ENCODE peak calls at places on chromosomes 12 and 14, in seven cellular contexts. F is ovary, K is gastrocnemius medialis, J is A549, Y is lung, X is RWPE1, G is psoas muscle. H is an unnamed sample.

GRCh38 chr12:2783936-2784600 is 10.7 kb upstream of the FKBP4 start:
- DNase-seq in F (peak; percentile 74), K (no peak), J (peak; percentile 68), Y (peak; percentile 79), X (peak; percentile 51), G (peak; percentile 56), H (peak; percentile 12)

GRCh38 chr12:71421007-71421406 is 18.6 kb upstream of the LGR5 start:
- DNase-seq in F (no peak), K (no peak), J (no peak), Y (no peak), X (no peak), G (no peak), H (no peak)

GRCh38 chr14:105529506-105530445 is 3.4 kb downstream of the TMEM121 start:
- DNase-seq in F (no peak), K (no peak), J (no peak), Y (no peak), X (no peak), G (no peak), H (no peak)

GRCh38 chr14:104143521-104144452 is 5.4 kb downstream of the KIF26A start:
- DNase-seq in F (peak; percentile 12), K (no peak), J (no peak), Y (no peak), X (no peak), G (peak; percentile 10), H (no peak)

GRCh38 chr14:104135121-104135903 is 3.1 kb upstream of the KIF26A start:
- DNase-seq in F (no peak), K (no peak), J (peak; percentile 84), Y (no peak), X (peak; percentile 53), G (peak; percentile 13), H (peak; percentile 3)

GRCh38 chr12:91396296-91396695 is 213.7 kb upstream of the DCN start:
- DNase-seq in F (no peak), K (no peak), J (no peak), Y (no peak), X (no peak), G (no peak), H (no peak)

GRCh38 chr14:69693823-69694729 is 72.9 kb upstream of the SRSF5 start:
- DNase-seq in F (peak; percentile 65), K (no peak), J (no peak), Y (no peak), X (no peak), G (no peak), H (no peak)

GRCh38 chr12:57456145-57456700 is 1.1 kb downstream of the INHBE start:
- DNase-seq in F (no peak), K (no peak), J (peak; percentile 53), Y (no peak), X (no peak), G (no peak), H (no peak)

GRCh38 chr12:124761876-124762275 is 101.8 kb downstream of the SCARB1 start:
- DNase-seq in F (peak; percentile 20), K (no peak), J (no peak), Y (no peak), X (no peak), G (no peak), H (no peak)

GRCh38 chr12:131511391-131511802 is 199.5 kb upstream of the SFSWAP start:
- DNase-seq in F (no peak), K (no peak), J (no peak), Y (no peak), X (peak; percentile 79), G (no peak), H (peak; percentile 45)

GRCh38 chr12:89470741-89471504 is 53.7 kb downstream of the GALNT4 start:
- DNase-seq in F (no peak), K (no peak), J (peak; percentile 20), Y (no peak), X (no peak), G (no peak), H (no peak)

GRCh38 chr12:117686911-117687377 is 281.8 kb downstream of the KSR2 start:
- DNase-seq in F (no peak), K (no peak), J (peak; percentile 88), Y (no peak), X (peak; percentile 56), G (peak; percentile 70), H (no peak)

GRCh38 chr14:66045572-66046021 is 440.6 kb upstream of the CCDC196 start:
- DNase-seq in F (no peak), K (no peak), J (no peak), Y (no peak), X (no peak), G (no peak), H (no peak)

GRCh38 chr14:39372656-39373055 is 59.6 kb downstream of the FBXO33 start:
- DNase-seq in F (no peak), K (no peak), J (no peak), Y (no peak), X (no peak), G (no peak), H (no peak)

GRCh38 chr12:93514853-93515252 is 47.5 kb downstream of the MRPL42 start:
- DNase-seq in F (no peak), K (no peak), J (no peak), Y (no peak), X (peak; percentile 59), G (no peak), H (no peak)

GRCh38 chr14:102899516-102899900 is 23.0 kb upstream of the AMN start:
- DNase-seq in F (no peak), K (no peak), J (no peak), Y (no peak), X (no peak), G (no peak), H (no peak)

GRCh38 chr12:117599849-117600248 is 238.4 kb upstream of the NOS1 start:
- DNase-seq in F (no peak), K (no peak), J (no peak), Y (no peak), X (no peak), G (no peak), H (no peak)

GRCh38 chr12:64801381-64801780 is 23.1 kb upstream of the TBC1D30 start:
- DNase-seq in F (no peak), K (no peak), J (peak; percentile 44), Y (no peak), X (peak; percentile 35), G (no peak), H (no peak)

GRCh38 chr14:74963705-74964271 is 8.4 kb upstream of the PGF start:
- DNase-seq in F (no peak), K (peak; percentile 81), J (no peak), Y (no peak), X (no peak), G (no peak), H (no peak)

GRCh38 chr12:32419520-32419960 is 20.2 kb downstream of the FGD4 start:
- DNase-seq in F (no peak), K (no peak), J (no peak), Y (peak; percentile 48), X (no peak), G (no peak), H (no peak)

GRCh38 chr12:69415471-69416275 is 54.5 kb upstream of the FRS2 start:
- DNase-seq in F (peak; percentile 69), K (peak; percentile 12), J (peak; percentile 40), Y (peak; percentile 44), X (peak; percentile 45), G (peak; percentile 34), H (no peak)

GRCh38 chr14:97177635-97178034 is 380.5 kb downstream of the VRK1 start:
- DNase-seq in F (no peak), K (no peak), J (no peak), Y (no peak), X (no peak), G (no peak), H (no peak)

GRCh38 chr14:81449576-81449975 is 49.5 kb upstream of the STON2 start:
- DNase-seq in F (no peak), K (no peak), J (no peak), Y (no peak), X (no peak), G (no peak), H (no peak)

GRCh38 chr14:81341405-81342180 is 58.5 kb downstream of the STON2 start:
- DNase-seq in F (no peak), K (no peak), J (no peak), Y (no peak), X (no peak), G (no peak), H (no peak)

GRCh38 chr12:30440826-30441602 is 254.7 kb downstream of the IPO8 start:
- DNase-seq in F (no peak), K (no peak), J (peak; percentile 28), Y (no peak), X (peak; percentile 27), G (no peak), H (no peak)
- TF ChIP-seq CTCF in F (no peak), K (no peak), J (no peak), Y (no peak), X (no peak), G (no peak), H (no peak)

DNA sequence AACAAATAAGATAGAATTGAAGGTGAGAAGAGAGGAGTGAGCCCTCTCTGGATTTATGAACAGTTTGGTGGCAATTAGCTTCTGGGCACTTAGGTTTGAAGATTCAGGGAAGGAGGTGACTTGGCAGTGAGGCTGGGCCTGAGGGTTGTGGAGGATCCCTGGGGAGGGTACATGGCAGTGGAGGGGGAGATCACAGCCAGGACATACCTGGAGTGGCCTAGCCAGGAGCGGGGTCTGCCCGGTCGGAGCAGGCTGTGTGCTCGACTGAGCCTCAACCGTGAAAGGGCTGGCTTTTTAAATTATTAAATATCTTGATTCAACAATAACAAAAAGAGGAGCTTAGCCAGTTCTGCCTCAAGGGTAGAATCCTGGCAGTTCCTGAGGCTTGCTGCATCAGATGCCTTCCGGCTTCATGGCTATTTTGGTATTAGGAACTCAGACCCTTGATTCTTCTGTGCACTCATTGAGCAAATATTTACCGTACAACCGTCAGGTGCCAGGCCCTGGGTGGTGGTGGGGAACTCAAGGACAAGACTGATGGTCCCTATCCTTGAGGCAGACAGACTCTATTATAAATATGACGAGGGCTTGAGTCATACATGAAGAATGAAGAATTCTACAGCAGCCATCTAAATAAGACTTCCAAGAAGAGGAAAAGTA is 73.4 kb downstream of the SPTB start:
- DNase-seq in F (no peak), K (no peak), J (peak; percentile 87), Y (peak; percentile 48), X (peak; percentile 80), G (peak; percentile 58), H (no peak)
- H3K27ac ChIP-seq in F (no peak overlapping the region), K (peak overlapping the region; percentile 69), J (peak overlapping the region; percentile 93), Y (peak overlapping the region; percentile 15), X (peak overlapping the region; percentile 75), G (peak overlapping the region; percentile 85), H (no peak overlapping the region)

GRCh38 chr12:105933671-105934665 is 204.8 kb downstream of the NUAK1 start:
- DNase-seq in F (peak; percentile 15), K (peak; percentile 55), J (peak; percentile 33), Y (peak; percentile 35), X (peak; percentile 89), G (peak; percentile 51), H (no peak)
- TF ChIP-seq CTCF in F (no peak), K (no peak), J (no peak), Y (no peak), X (no peak), G (no peak), H (no peak)

GRCh38 chr12:95201056-95201670 is 16.1 kb downstream of the FGD6 start:
- DNase-seq in F (no peak), K (no peak), J (peak; percentile 57), Y (no peak), X (peak; percentile 66), G (no peak), H (no peak)
- H3K27ac ChIP-seq in F (no peak overlapping the region), K (no peak overlapping the region), J (peak overlapping the region; percentile 99), Y (no peak overlapping the region), X (no peak overlapping the region), G (no peak overlapping the region), H (no peak overlapping the region)

H was measured in CD4-positive, alpha-beta T cell.